ENCODE peak calls at places on chromosomes 5 and 9, in seven cellular contexts. N, S, V, T, Q, M and F are unnamed samples.

GRCh38 chr5:38725419-38725865 is 120.4 kb upstream of the OSMR start:
- DNase-seq in N (no peak), S (peak), V (no peak), T (no peak), Q (no peak), M (no peak), F (no peak)

GRCh38 chr9:72888032-72888431 is 64.8 kb downstream of the ALDH1A1 start:
- DNase-seq in N (no peak), S (no peak), V (no peak), T (no peak), Q (no peak), M (peak), F (no peak)

GRCh38 chr5:159385994-159386711 is 55.9 kb upstream of the IL12B start:
- DNase-seq in N (no peak), S (no peak), V (no peak), T (no peak), Q (no peak), M (peak), F (no peak)

GRCh38 chr5:74648835-74649286 is 8.3 kb upstream of the ENC1 start:
- DNase-seq in N (peak), S (peak), V (no peak), T (peak), Q (peak), M (peak), F (no peak)

GRCh38 chr9:4814913-4815312 is 22.2 kb downstream of the RCL1 start:
- DNase-seq in N (no peak), S (no peak), V (no peak), T (no peak), Q (no peak), M (no peak), F (no peak)

GRCh38 chr5:93164690-93165089 is 416.3 kb downstream of the NR2F1-AS1 start:
- DNase-seq in N (peak), S (no peak), V (no peak), T (peak), Q (peak), M (no peak), F (no peak)

GRCh38 chr9:86946712-86947145 is 577 bp downstream of the GAS1 start:
- DNase-seq in N (no peak), S (no peak), V (peak), T (no peak), Q (peak), M (peak), F (peak)

GRCh38 chr5:87113848-87114247 is 153.8 kb upstream of the RASA1 start:
- DNase-seq in N (peak), S (no peak), V (no peak), T (no peak), Q (peak), M (no peak), F (no peak)

GRCh38 chr9:103942652-103943051 is 151.5 kb upstream of the SMC2 start:
- DNase-seq in N (no peak), S (no peak), V (no peak), T (no peak), Q (no peak), M (no peak), F (no peak)

GRCh38 chr5:124620743-124621142 is 125.7 kb downstream of the ZNF608 start:
- DNase-seq in N (no peak), S (no peak), V (no peak), T (no peak), Q (no peak), M (no peak), F (no peak)

GRCh38 chr5:16160706-16161105 is 18.9 kb downstream of the MARCHF11 start:
- DNase-seq in N (peak), S (peak), V (no peak), T (peak), Q (peak), M (peak), F (peak)

GRCh38 chr5:134138416-134139376 is 24.2 kb downstream of the TCF7 start:
- DNase-seq in N (peak), S (no peak), V (peak), T (no peak), Q (peak), M (peak), F (peak)

GRCh38 chr5:575636-576035 is 36.5 kb upstream of the CEP72 start:
- DNase-seq in N (no peak), S (no peak), V (no peak), T (no peak), Q (no peak), M (no peak), F (no peak)

GRCh38 chr5:94241288-94241651 is 377.1 kb downstream of the KIAA0825 start:
- DNase-seq in N (peak), S (no peak), V (no peak), T (no peak), Q (no peak), M (no peak), F (no peak)

GRCh38 chr9:133604214-133604613 is 5.0 kb downstream of the FAM163B start:
- DNase-seq in N (no peak), S (no peak), V (no peak), T (no peak), Q (no peak), M (no peak), F (no peak)

GRCh38 chr5:25554077-25554476 is 909.3 kb upstream of the CDH10 start:
- DNase-seq in N (no peak), S (no peak), V (no peak), T (no peak), Q (no peak), M (no peak), F (no peak)

GRCh38 chr5:173882632-173883031 is 5.5 kb upstream of the CPEB4 start:
- DNase-seq in N (peak), S (no peak), V (no peak), T (no peak), Q (no peak), M (peak), F (no peak)

GRCh38 chr9:91036356-91036755 is 234.7 kb downstream of the SYK start:
- DNase-seq in N (no peak), S (no peak), V (no peak), T (no peak), Q (no peak), M (no peak), F (no peak)

GRCh38 chr5:140221697-140222223 is 46.8 kb downstream of the CYSTM1 start:
- DNase-seq in N (peak), S (no peak), V (no peak), T (no peak), Q (peak), M (no peak), F (no peak)

GRCh38 chr9:18706648-18707047 is 232.7 kb downstream of the ADAMTSL1 start:
- DNase-seq in N (no peak), S (no peak), V (no peak), T (no peak), Q (no peak), M (no peak), F (peak)

GRCh38 chr9:83056180-83056579 is 6.8 kb downstream of the RASEF start:
- DNase-seq in N (no peak), S (no peak), V (no peak), T (no peak), Q (no peak), M (no peak), F (no peak)

GRCh38 chr5:178378527-178379484 is 146.2 kb upstream of the PHYKPL start:
- DNase-seq in N (peak), S (no peak), V (no peak), T (no peak), Q (peak), M (no peak), F (no peak)

GRCh38 chr5:417765-418559 is 25.0 kb upstream of the EXOC3 start:
- DNase-seq in N (no peak), S (no peak), V (no peak), T (no peak), Q (no peak), M (no peak), F (no peak)

GRCh38 chr9:112331676-112331955 is 1.8 kb downstream of the PTBP3 start:
- DNase-seq in N (no peak), S (no peak), V (no peak), T (no peak), Q (peak), M (no peak), F (no peak)

GRCh38 chr9:21690561-21690960 is 111.9 kb upstream of the MTAP start:
- DNase-seq in N (peak), S (no peak), V (no peak), T (no peak), Q (no peak), M (no peak), F (no peak)

GRCh38 chr9:2701070-2701469 is 16.2 kb upstream of the KCNV2 start:
- DNase-seq in N (no peak), S (no peak), V (no peak), T (peak), Q (no peak), M (no peak), F (no peak)

GRCh38 chr5:172758077-172758835 is 12.7 kb downstream of the DUSP1 start:
- DNase-seq in N (peak), S (no peak), V (no peak), T (peak), Q (peak), M (peak), F (peak)

GRCh38 chr5:72337159-72337558 is 17.0 kb downstream of the PTCD2 start:
- DNase-seq in N (no peak), S (no peak), V (no peak), T (no peak), Q (no peak), M (peak), F (no peak)
- H2BK120ac ChIP-seq in N (no peak), S (no peak), V (no peak), T (no peak), Q (no peak), M (peak), F (no peak)

GRCh38 chr5:153988510-153988909 is 50.2 kb downstream of the FAM114A2 start:
- DNase-seq in N (no peak), S (no peak), V (no peak), T (no peak), Q (no peak), M (no peak), F (no peak)
- H2BK120ac ChIP-seq in N (no peak), S (no peak), V (no peak), T (no peak), Q (no peak), M (no peak), F (no peak)

GRCh38 chr5:97164846-97165245 is 18.2 kb downstream of the RIOK2 start:
- DNase-seq in N (peak), S (no peak), V (no peak), T (no peak), Q (no peak), M (peak), F (no peak)
- H2BK120ac ChIP-seq in N (no peak), S (no peak), V (no peak), T (no peak), Q (no peak), M (no peak), F (no peak)

GRCh38 chr5:123154857-123155467 is 65.9 kb downstream of the PRDM6 start:
- DNase-seq in N (no peak), S (no peak), V (no peak), T (no peak), Q (peak), M (no peak), F (no peak)
- H2BK120ac ChIP-seq in N (no peak), S (no peak), V (no peak), T (no peak), Q (no peak), M (no peak), F (no peak)